ENCODE peak calls at places on chromosome 9, in four cellular contexts. Y, S, A and M are unnamed samples.

GRCh38 chr9:136127313-136127712 is 8.6 kb upstream of the TMEM250 start:
- DNase-seq in Y (no peak), S (no peak), A (no peak), M (no peak)

GRCh38 chr9:91073049-91073810 is 271.6 kb downstream of the SYK start:
- DNase-seq in Y (no peak), S (no peak), A (no peak), M (no peak)

GRCh38 chr9:99348289-99348688 is 126.2 kb downstream of the SEC61B start:
- DNase-seq in Y (no peak), S (no peak), A (no peak), M (no peak)

GRCh38 chr9:77019010-77019809 is at the start of gene FOXB2:
- DNase-seq in Y (no peak), S (no peak), A (no peak), M (no peak)

GRCh38 chr9:3436629-3437028 is 89.2 kb downstream of the RFX3 start:
- DNase-seq in Y (peak; percentile 58), S (no peak), A (no peak), M (peak; percentile 27)

GRCh38 chr9:112069318-112070169 is 105.6 kb downstream of the SUSD1 start:
- DNase-seq in Y (no peak), S (peak; percentile 19), A (no peak), M (peak; percentile 54)

GRCh38 chr9:84121991-84122523 is 141.5 kb downstream of the RMI1 start:
- DNase-seq in Y (peak; percentile 65), S (no peak), A (no peak), M (peak; percentile 90)

GRCh38 chr9:136014928-136015633 is 53.9 kb upstream of the UBAC1 start:
- DNase-seq in Y (no peak), S (no peak), A (no peak), M (no peak)

GRCh38 chr9:25461416-25461815 is 216.8 kb downstream of the TUSC1 start:
- DNase-seq in Y (no peak), S (no peak), A (no peak), M (no peak)

GRCh38 chr9:113652355-113653152 is 189.0 kb downstream of the RGS3 start:
- DNase-seq in Y (no peak), S (no peak), A (no peak), M (no peak)

GRCh38 chr9:76379494-76379893 is 14.7 kb downstream of the RFK start:
- DNase-seq in Y (no peak), S (no peak), A (no peak), M (peak; percentile 66)

GRCh38 chr9:118721923-118722322 is 647.3 kb downstream of the BRINP1 start:
- DNase-seq in Y (no peak), S (no peak), A (no peak), M (no peak)

GRCh38 chr9:34559616-34560546 is 29.6 kb downstream of the CNTFR start:
- DNase-seq in Y (peak; percentile 59), S (no peak), A (no peak), M (peak; percentile 70)

GRCh38 chr9:20683351-20684034 is 566 bp upstream of the FOCAD start:
- DNase-seq in Y (peak; percentile 70), S (peak; percentile 6), A (peak; percentile 27), M (peak; percentile 85)

GRCh38 chr9:27441741-27442070 is 82.4 kb upstream of the IFNK start:
- DNase-seq in Y (no peak), S (no peak), A (no peak), M (no peak)

GRCh38 chr9:250625-251024 is 36.0 kb downstream of the DOCK8 start:
- DNase-seq in Y (no peak), S (no peak), A (no peak), M (no peak)

GRCh38 chr9:113309204-113309813 is 6.1 kb upstream of the RNF183 start:
- DNase-seq in Y (peak; percentile 59), S (no peak), A (no peak), M (peak; percentile 63)

GRCh38 chr9:96317335-96317980 is 15.5 kb upstream of the HSD17B3 start:
- DNase-seq in Y (peak; percentile 70), S (peak; percentile 37), A (peak; percentile 19), M (peak; percentile 79)

GRCh38 chr9:107639426-107639825 is 149.9 kb upstream of the KLF4 start:
- DNase-seq in Y (no peak), S (no peak), A (no peak), M (no peak)

GRCh38 chr9:123033864-123034598 is 564 bp downstream of the GPR21 start:
- DNase-seq in Y (peak; percentile 12), S (no peak), A (no peak), M (peak; percentile 37)

GRCh38 chr9:94867281-94867841 is 140.9 kb downstream of the AOPEP start:
- DNase-seq in Y (peak; percentile 91), S (no peak), A (no peak), M (peak; percentile 96)

GRCh38 chr9:120715331-120715924 is 1.2 kb upstream of the MEGF9 start:
- DNase-seq in Y (peak; percentile 77), S (no peak), A (no peak), M (peak; percentile 66)

GRCh38 chr9:84471816-84472215 is 131.3 kb upstream of the SLC28A3 start:
- DNase-seq in Y (no peak), S (no peak), A (no peak), M (no peak)

GRCh38 chr9:37174247-37174646 is 53.9 kb downstream of the ZCCHC7 start:
- DNase-seq in Y (peak; percentile 81), S (no peak), A (no peak), M (peak; percentile 51)

GRCh38 chr9:123391233-123391632 is 35.2 kb downstream of the CRB2 start:
- DNase-seq in Y (no peak), S (no peak), A (no peak), M (no peak)

GRCh38 chr9:38421498-38422211 is 2.6 kb downstream of the IGFBPL1 start:
- DNase-seq in Y (no peak), S (no peak), A (no peak), M (no peak)

GRCh38 chr9:4146293-4146692 is 153.6 kb downstream of the GLIS3 start:
- DNase-seq in Y (no peak), S (no peak), A (no peak), M (no peak)

GRCh38 chr9:85067792-85068191 is 398.3 kb downstream of the NTRK2 start:
- DNase-seq in Y (no peak), S (no peak), A (no peak), M (no peak)

GRCh38 chr9:129624168-129624759 is 1.7 kb upstream of the NTMT1 start:
- DNase-seq in Y (peak; percentile 53), S (no peak), A (peak; percentile 79), M (peak; percentile 59)